ENCODE peak calls at places on chromosome 11, in six cellular contexts. A is skeletal muscle cell; R is NCI-H1105; E is GM12865; J is activated naive CD8-positive, alpha-beta T cell treated with anti-CD3 and anti-CD28 coated beads, Interleukin-2, amount 50 U/mL, for 24 hours; B is GM04504. X is an unnamed sample.

GRCh38 chr11:33773399-33774355 is 643 bp downstream of the FBXO3 start:
- DNase-seq in A (no peak), R (peak), E (peak), J (peak), B (no peak), X (no peak)

GRCh38 chr11:115155978-115156377 is 348.2 kb downstream of the CADM1 start:
- DNase-seq in A (no peak), R (no peak), E (no peak), J (no peak), B (no peak), X (no peak)

GRCh38 chr11:18310800-18311340 is 11.1 kb downstream of the HPS5 start:
- DNase-seq in A (no peak), R (no peak), E (peak), J (no peak), B (no peak), X (peak)

GRCh38 chr11:36075053-36075452 is 131.2 kb downstream of the LDLRAD3 start:
- DNase-seq in A (peak), R (no peak), E (no peak), J (no peak), B (peak), X (peak)

GRCh38 chr11:75268626-75269366 is 28.2 kb downstream of the TPBGL start:
- DNase-seq in A (no peak), R (no peak), E (no peak), J (no peak), B (no peak), X (no peak)

GRCh38 chr11:110478410-110478809 is 48.7 kb downstream of the FDX1 start:
- DNase-seq in A (no peak), R (no peak), E (no peak), J (no peak), B (no peak), X (no peak)

GRCh38 chr11:68216171-68216938 is 3.3 kb upstream of the KMT5B start:
- DNase-seq in A (no peak), R (no peak), E (no peak), J (no peak), B (no peak), X (no peak)

GRCh38 chr11:16924826-16925494 is 89.3 kb downstream of the PLEKHA7 start:
- DNase-seq in A (no peak), R (peak), E (no peak), J (no peak), B (peak), X (peak)

GRCh38 chr11:34327804-34328631 is 29.8 kb downstream of the ABTB2 start:
- DNase-seq in A (no peak), R (no peak), E (no peak), J (no peak), B (no peak), X (no peak)

GRCh38 chr11:125111341-125112234 is at the start of gene TMEM218:
- DNase-seq in A (peak), R (peak), E (peak), J (peak), B (peak), X (peak)

GRCh38 chr11:34308821-34309585 is 48.8 kb downstream of the ABTB2 start:
- DNase-seq in A (no peak), R (no peak), E (no peak), J (no peak), B (peak), X (peak)

X was measured in astrocyte of the cerebellum.